ENCODE peak calls at places on chromosomes 7 and 10, in five cellular contexts. Z is IMR-90, L is testis, A is gastrocnemius medialis, D is body of pancreas. P is an unnamed sample.

GRCh38 chr10:34960983-34961382 is 129.2 kb downstream of the CUL2 start:
- DNase-seq in Z (peak), L (no peak), D (no peak), A (peak), P (no peak)

GRCh38 chr7:119974972-119975371 is 298.0 kb upstream of the KCND2 start:
- DNase-seq in A (no peak), D (no peak), L (no peak), Z (no peak), P (no peak)

GRCh38 chr7:80334908-80335307 is 177.0 kb downstream of the GNAT3 start:
- DNase-seq in A (no peak), D (no peak), L (no peak), Z (no peak), P (no peak)

GRCh38 chr7:65269150-65269856 is 104.4 kb upstream of the ZNF92 start:
- DNase-seq in L (peak), A (no peak), D (peak), Z (peak), P (no peak)

GRCh38 chr10:82251222-82251977 is 376.4 kb downstream of the NRG3 start:
- DNase-seq in L (no peak), A (no peak), D (no peak), Z (no peak), P (no peak)

GRCh38 chr7:132275384-132275783 is 300.9 kb downstream of the PLXNA4 start:
- DNase-seq in D (no peak), Z (no peak), L (no peak), A (no peak), P (no peak)

GRCh38 chr10:86670290-86670811 is 2.0 kb downstream of the LDB3 start:
- DNase-seq in A (peak), L (no peak), D (no peak), Z (no peak), P (no peak)

GRCh38 chr7:79046061-79046460 is 407.4 kb downstream of the MAGI2 start:
- DNase-seq in A (no peak), D (no peak), L (no peak), Z (no peak), P (no peak)

GRCh38 chr10:26215923-26216576 is 524 bp upstream of the GAD2 start:
- DNase-seq in A (no peak), L (peak), Z (no peak), D (peak), P (no peak)

GRCh38 chr7:139995034-139995915 is 67.5 kb downstream of the PARP12 start:
- DNase-seq in D (peak), A (no peak), Z (peak), L (peak), P (no peak)

GRCh38 chr7:100598425-100598824 is 3.7 kb upstream of the PCOLCE start:
- DNase-seq in Z (peak), L (no peak), D (no peak), A (no peak), P (no peak)

GRCh38 chr10:71770255-71770654 is 3.1 kb downstream of the VSIR start:
- DNase-seq in D (no peak), Z (peak), L (no peak), A (no peak), P (no peak)

GRCh38 chr10:15526754-15527153 is 155.7 kb upstream of the FAM171A1 start:
- DNase-seq in L (no peak), Z (no peak), A (no peak), D (no peak), P (no peak)

GRCh38 chr7:31975546-31975945 is 94.7 kb downstream of the PDE1C start:
- DNase-seq in A (no peak), L (no peak), D (no peak), Z (no peak), P (no peak)

GRCh38 chr10:35447693-35448407 is 111.5 kb downstream of the CCNY start:
- DNase-seq in Z (peak), D (peak), L (peak), A (no peak), P (peak)

GRCh38 chr10:79093658-79094411 is 25.1 kb downstream of the ZMIZ1 start:
- DNase-seq in A (peak), Z (peak), L (peak), D (peak), P (peak)

GRCh38 chr7:157663061-157663863 is 326.5 kb downstream of the DNAJB6 start:
- DNase-seq in D (no peak), L (peak), Z (no peak), A (no peak), P (no peak)

GRCh38 chr10:58511765-58512469 is 755 bp upstream of the BICC1 start:
- DNase-seq in Z (peak), L (peak), D (peak), A (peak), P (peak)

GRCh38 chr10:93541402-93542357 is 24.8 kb upstream of the FFAR4 start:
- DNase-seq in Z (peak), D (peak), A (no peak), L (peak), P (no peak)

GRCh38 chr7:99551767-99552463 is at the start of gene FAM200A:
- DNase-seq in L (peak), A (peak), Z (peak), D (peak), P (peak)
- TF ChIP-seq POLR2A in L (no peak), A (peak), Z (peak), D (peak), P (no peak)

DNA sequence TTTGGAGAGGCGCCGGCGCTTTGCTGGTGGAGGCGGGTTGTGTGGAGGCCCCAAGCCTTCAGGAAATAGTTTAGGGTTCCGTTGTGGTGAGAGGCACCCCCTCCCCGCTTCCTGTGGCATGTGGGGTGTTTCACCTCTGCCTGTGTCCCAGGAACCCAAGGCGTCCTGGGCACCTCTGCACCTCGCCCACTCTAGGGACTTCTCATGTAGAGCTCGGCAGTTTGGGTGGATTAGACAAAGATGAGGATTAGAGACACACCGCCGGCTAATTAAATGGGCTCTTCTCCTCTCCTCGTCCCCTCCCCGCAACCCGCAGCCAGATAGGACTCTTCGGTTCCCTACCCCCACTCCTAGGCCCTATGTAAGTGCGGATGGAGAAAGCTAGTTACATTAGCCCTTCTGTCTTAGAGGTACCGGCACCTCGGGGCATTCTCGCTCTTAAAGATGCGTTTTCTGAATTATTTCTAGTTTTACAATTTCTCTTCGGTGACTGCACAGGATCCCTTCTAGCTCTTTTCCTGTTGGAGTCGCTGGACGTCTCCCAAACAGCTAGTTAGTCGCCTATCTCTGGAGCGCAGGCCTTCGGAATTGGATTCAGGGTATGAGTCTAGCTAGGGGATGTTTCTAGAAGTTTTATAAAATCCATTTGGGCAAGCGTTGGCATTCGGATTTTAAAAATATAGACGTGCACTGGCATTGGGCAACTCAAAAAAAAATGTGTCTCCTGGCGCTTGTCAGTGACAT is 7.8 kb downstream of the PTF1A start:
- DNase-seq in A (no peak), D (peak), L (no peak), Z (no peak), P (no peak)
- H3K4me3 ChIP-seq in A (no peak), D (peak), L (peak), Z (no peak), P (no peak)

DNA sequence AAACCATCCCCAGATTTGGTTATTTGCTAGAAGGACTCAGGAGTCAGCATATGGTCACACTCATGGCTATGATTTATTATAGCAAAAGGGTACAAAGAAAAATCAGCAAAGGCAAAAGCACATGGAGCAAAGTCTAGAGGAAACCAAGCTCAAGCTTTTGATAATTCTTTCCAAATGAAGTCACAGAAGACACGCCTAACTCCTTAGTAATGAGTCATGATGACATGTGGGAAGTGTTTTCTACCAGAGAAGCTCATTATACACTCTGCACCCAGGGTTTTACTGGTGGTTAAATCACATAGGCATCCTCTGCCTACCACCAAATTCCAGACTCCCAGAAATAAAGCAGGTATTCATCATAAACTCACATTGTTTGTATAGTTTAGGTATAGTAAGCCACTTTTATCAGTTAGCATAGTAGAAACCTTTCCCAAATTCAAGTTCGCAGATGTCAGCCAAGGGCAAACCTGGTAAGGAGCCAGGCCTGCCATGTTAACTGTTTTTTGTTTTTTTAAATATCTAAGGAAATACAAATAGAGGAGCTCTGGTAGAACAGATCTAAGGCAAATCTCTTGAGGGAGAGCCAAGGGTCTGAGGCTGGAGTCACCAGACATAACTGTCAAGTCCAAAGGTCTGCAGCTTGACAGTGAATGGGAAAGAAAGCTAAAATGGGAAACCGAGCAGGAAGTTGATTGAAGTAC is 15.4 kb upstream of the HIBADH start:
- DNase-seq in A (no peak), L (no peak), Z (peak), D (peak), P (no peak)
- TF ChIP-seq POLR2A in A (no peak), L (no peak), Z (no peak), D (no peak), P (no peak)

GRCh38 chr7:70615066-70615465 is 516.9 kb upstream of the GALNT17 start:
- DNase-seq in D (no peak), A (no peak), Z (no peak), L (no peak), P (no peak)

GRCh38 chr7:70618020-70618551 is 513.9 kb upstream of the GALNT17 start:
- DNase-seq in D (no peak), A (no peak), Z (no peak), L (no peak), P (no peak)

GRCh38 chr7:70612811-70613210 is 519.1 kb upstream of the GALNT17 start:
- DNase-seq in D (no peak), L (no peak), Z (no peak), A (no peak), P (no peak)

GRCh38 chr7:70616821-70617220 is 515.1 kb upstream of the GALNT17 start:
- DNase-seq in D (no peak), A (no peak), Z (no peak), L (no peak), P (no peak)

DNA sequence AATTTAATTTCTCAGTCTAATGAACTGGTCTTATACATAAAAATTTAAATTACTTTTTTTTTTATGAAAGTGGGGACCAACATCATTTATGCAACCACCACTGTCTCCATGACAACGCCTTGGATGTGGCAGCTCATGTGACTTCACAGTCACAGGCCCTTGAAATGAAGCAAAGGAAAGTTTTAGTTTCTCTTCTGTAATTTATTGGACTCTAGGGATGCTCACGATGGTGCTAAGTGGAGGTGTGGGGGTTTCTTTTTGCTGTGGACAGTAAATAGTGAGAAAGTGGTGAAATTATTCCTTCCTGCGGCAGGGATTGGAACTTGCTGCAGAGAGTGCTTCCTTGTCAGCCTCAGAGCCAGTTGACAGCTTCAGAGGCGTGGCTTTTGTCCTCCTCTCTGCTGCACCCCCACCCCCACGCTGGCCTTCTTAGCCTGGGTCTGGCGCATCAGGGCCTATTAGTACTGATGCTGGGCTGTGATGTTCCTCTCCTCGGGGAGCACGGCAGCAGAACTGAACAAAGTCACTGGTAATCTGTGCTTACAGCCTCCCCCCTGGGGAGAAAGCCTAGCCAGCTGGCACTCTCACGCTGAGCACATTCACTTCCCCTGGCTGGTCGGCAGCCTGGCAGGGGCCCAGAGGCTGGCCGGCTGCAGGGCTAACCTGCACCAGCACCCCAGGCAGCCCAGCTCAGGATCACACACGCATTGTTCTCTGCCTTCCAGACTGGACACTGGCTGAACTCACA is 517.5 kb upstream of the GALNT17 start:
- DNase-seq in L (peak), Z (peak), D (peak), A (peak), P (no peak)
- H3K4me3 ChIP-seq in L (no peak), Z (no peak), D (no peak), A (no peak), P (no peak)

GRCh38 chr7:128937271-128937646 is 468 bp upstream of the IRF5 start:
- DNase-seq in Z (no peak), D (no peak), L (no peak), A (no peak), P (no peak)

GRCh38 chr7:128936798-128937197 is 929 bp upstream of the IRF5 start:
- DNase-seq in D (no peak), Z (no peak), L (no peak), A (no peak), P (no peak)

GRCh38 chr7:128939075-128939860 is 1.5 kb downstream of the IRF5 start:
- DNase-seq in A (no peak), L (no peak), D (no peak), Z (no peak), P (peak)

GRCh38 chr7:128938524-128939074 is 872 bp downstream of the IRF5 start:
- DNase-seq in L (no peak), A (no peak), D (no peak), Z (no peak), P (peak)

GRCh38 chr7:128937647-128938523 is at the start of gene IRF5:
- DNase-seq in L (no peak), D (peak), A (no peak), Z (no peak), P (no peak)
- TF ChIP-seq POLR2A in L (no peak), D (peak), A (no peak), Z (no peak), P (no peak)

DNA sequence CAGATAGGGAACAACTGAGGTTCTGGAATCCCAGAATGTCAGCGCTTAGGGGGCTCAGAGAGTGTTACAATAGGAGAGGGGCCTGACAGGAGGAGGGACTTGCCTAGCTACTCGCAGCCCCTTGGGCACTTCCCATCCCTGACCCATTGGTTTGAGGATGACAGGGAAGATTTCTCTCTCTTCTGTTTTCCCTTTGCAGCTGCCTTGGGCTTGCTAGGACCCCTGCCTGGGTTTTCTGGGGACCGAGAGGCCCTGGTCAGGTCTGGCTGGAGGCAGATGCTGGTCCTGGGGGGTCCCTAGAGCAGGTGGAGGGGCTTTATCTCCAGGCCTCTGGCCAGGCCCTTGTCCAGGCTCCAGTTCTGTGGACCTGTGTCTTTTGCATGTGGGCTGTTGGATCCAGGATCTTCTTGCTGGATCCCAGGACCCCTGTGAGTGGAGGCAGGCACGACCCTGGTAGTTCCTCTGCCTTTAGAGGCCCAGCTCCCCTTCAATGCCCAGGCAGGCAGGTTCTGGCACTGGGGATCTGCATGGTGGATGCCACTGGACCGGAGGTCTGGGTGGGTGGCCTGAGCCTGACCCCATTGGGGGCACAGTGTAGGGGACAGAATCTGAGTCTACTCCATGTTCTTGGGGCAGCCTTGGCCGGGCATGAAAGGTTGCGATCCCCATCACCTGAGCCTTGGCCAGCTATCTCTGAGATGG is 26.9 kb downstream of the RAMP3 start:
- DNase-seq in L (peak), A (no peak), D (no peak), Z (no peak), P (peak)
- H3K4me3 ChIP-seq in L (no peak), A (no peak), D (no peak), Z (no peak), P (no peak)

DNA sequence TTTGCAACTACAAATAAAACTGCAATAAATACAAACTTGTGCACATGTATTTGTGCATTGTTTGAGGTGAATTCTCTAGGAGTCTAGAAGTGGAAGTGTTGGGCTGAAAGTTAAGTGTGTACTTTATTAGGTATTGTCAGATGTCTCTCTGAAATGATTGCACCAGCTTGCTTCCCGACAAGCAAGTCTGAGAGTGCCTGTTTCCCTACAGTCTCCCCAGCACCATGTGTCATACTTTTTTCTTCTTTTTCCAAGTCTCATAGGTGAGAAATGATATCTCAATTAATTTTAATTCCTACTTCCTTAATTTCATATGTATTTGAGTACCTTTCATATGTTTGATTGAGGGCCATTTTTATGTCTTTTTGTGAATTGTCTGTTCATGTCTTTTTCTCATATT is 336.2 kb downstream of the PAXIP1 start:
- DNase-seq in A (no peak), L (no peak), Z (no peak), D (no peak), P (no peak)
- TF ChIP-seq POLR2A in A (no peak), L (no peak), Z (no peak), D (no peak), P (no peak)